ENCODE peak calls at places on chromosomes 7 and 10, in six cellular contexts. M is A549, X is occipital lobe, E is fibroblast of the conjunctiva, L is RWPE2, K is endothelial cell. Q is an unnamed sample.
A peak's percentile ranks its signal among the peaks of the same experiment; 100 is the strongest.

GRCh38 chr10:36469585-36469984 is 655.8 kb upstream of the ANKRD30A start:
- DNase-seq in M (no peak), X (no peak), E (no peak), L (no peak), K (no peak), Q (no peak)

GRCh38 chr7:31075006-31075405 is 22.9 kb downstream of the ADCYAP1R1 start:
- DNase-seq in M (no peak), X (no peak), E (no peak), L (peak; percentile 31), K (no peak), Q (no peak)

GRCh38 chr7:149690688-149691446 is 82.5 kb downstream of the ZNF467 start:
- DNase-seq in M (peak; percentile 78), X (no peak), E (peak; percentile 66), L (no peak), K (peak; percentile 72), Q (no peak)

GRCh38 chr10:93288679-93289634 is 193.2 kb downstream of the MYOF start:
- DNase-seq in M (peak; percentile 98), X (peak; percentile 20), E (peak; percentile 70), L (peak; percentile 84), K (peak; percentile 76), Q (peak; percentile 91)

GRCh38 chr7:2629740-2630681 is 1.8 kb upstream of the TTYH3 start:
- DNase-seq in M (no peak), X (no peak), E (no peak), L (no peak), K (no peak), Q (no peak)

GRCh38 chr7:84194484-84195260 is at the start of gene SEMA3A:
- DNase-seq in M (peak; percentile 38), X (peak; percentile 15), E (peak; percentile 74), L (peak; percentile 61), K (peak; percentile 12), Q (no peak)

GRCh38 chr7:55048221-55048859 is 29.5 kb downstream of the EGFR start:
- DNase-seq in M (no peak), X (no peak), E (no peak), L (no peak), K (no peak), Q (no peak)

GRCh38 chr7:140292438-140292837 is 105.9 kb downstream of the SLC37A3 start:
- DNase-seq in M (no peak), X (no peak), E (no peak), L (no peak), K (no peak), Q (no peak)

GRCh38 chr7:151091003-151091402 is 4.7 kb downstream of the AGAP3 start:
- DNase-seq in M (no peak), X (no peak), E (no peak), L (no peak), K (no peak), Q (no peak)

GRCh38 chr10:3415878-3416605 is 243.5 kb upstream of the PITRM1 start:
- DNase-seq in M (no peak), X (no peak), E (no peak), L (no peak), K (no peak), Q (no peak)

GRCh38 chr10:78520737-78521430 is 487.2 kb downstream of the RPS24 start:
- DNase-seq in M (peak; percentile 78), X (no peak), E (no peak), L (peak; percentile 57), K (peak; percentile 17), Q (peak; percentile 63)

GRCh38 chr10:3784510-3785250 is at the start of gene KLF6:
- DNase-seq in M (no peak), X (peak; percentile 49), E (no peak), L (no peak), K (peak; percentile 36), Q (peak; percentile 90)

GRCh38 chr10:122147731-122148130 is 123.4 kb upstream of the BTBD16 start:
- DNase-seq in M (no peak), X (no peak), E (no peak), L (no peak), K (no peak), Q (no peak)

GRCh38 chr10:69810998-69811397 is 9.3 kb downstream of the COL13A1 start:
- DNase-seq in M (no peak), X (no peak), E (no peak), L (no peak), K (no peak), Q (no peak)

GRCh38 chr10:5466451-5466996 is 32.8 kb downstream of the CALML5 start:
- DNase-seq in M (no peak), X (no peak), E (peak; percentile 70), L (no peak), K (no peak), Q (no peak)